ENCODE peak calls at places on chromosome 13, in five cellular contexts. G is coronary artery, L is HFFc6, C is fibroblast of mammary gland, B is pancreas. U is an unnamed sample.

GRCh38 chr13:27043013-27043412 is 128.6 kb downstream of the USP12 start:
- DNase-seq in G (no peak), L (peak), C (peak), B (no peak), U (peak)

GRCh38 chr13:106173346-106173745 is 362.1 kb downstream of the EFNB2 start:
- DNase-seq in G (no peak), L (no peak), C (no peak), B (no peak), U (no peak)

GRCh38 chr13:27450921-27451461 is 627 bp upstream of the MTIF3 start:
- DNase-seq in G (no peak), L (peak), C (peak), B (peak), U (no peak)

GRCh38 chr13:106449096-106449495 is 86.4 kb downstream of the EFNB2 start:
- DNase-seq in G (no peak), L (no peak), C (no peak), B (no peak), U (peak)

GRCh38 chr13:60411983-60412382 is 15.0 kb downstream of the TDRD3 start:
- DNase-seq in G (no peak), L (no peak), C (no peak), B (no peak), U (no peak)

GRCh38 chr13:52599037-52599852 is 43.0 kb upstream of the HNRNPA1L2 start:
- DNase-seq in G (no peak), L (peak), C (peak), B (no peak), U (no peak)

GRCh38 chr13:45231722-45232121 is 30.9 kb upstream of the KCTD4 start:
- DNase-seq in G (no peak), L (peak), C (peak), B (no peak), U (no peak)

GRCh38 chr13:75333103-75333502 is 148.9 kb downstream of the TBC1D4 start:
- DNase-seq in G (no peak), L (no peak), C (no peak), B (no peak), U (no peak)

GRCh38 chr13:105979586-105979985 is 555.9 kb downstream of the EFNB2 start:
- DNase-seq in G (no peak), L (no peak), C (no peak), B (peak), U (no peak)

GRCh38 chr13:103188688-103189326 is 122.6 kb upstream of the SLC10A2 start:
- DNase-seq in G (no peak), L (no peak), C (peak), B (no peak), U (no peak)

GRCh38 chr13:48125794-48126228 is 30.9 kb upstream of the MED4 start:
- DNase-seq in G (no peak), L (no peak), C (peak), B (no peak), U (no peak)

DNA sequence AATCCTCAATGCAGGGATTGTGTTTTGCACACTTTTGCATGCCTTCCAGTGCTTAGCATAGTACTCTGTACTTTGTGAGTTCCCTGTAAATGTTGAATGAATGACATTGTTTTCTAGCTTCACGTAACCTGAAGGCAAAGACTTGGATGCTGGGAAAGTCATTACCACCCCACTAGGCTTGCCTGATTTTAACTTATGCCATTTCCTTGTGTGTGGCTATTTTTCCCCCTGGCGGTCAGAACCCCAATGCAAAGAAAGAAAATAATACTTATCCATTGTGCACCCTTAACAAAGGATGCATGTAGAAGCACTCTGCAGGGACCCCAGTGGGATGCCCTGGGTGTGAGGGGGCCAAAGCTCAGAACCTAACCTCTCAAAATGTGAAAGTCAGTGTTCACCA is 1.2 kb upstream of the ENOX1 start:
- DNase-seq in G (no peak), L (peak), C (peak), B (no peak), U (no peak)
- TF ChIP-seq CTCF in G (no peak), L (peak), C (peak), B (no peak), U (peak)

GRCh38 chr13:109764045-109764444 is 22.3 kb downstream of the IRS2 start:
- DNase-seq in G (no peak), L (no peak), C (no peak), B (no peak), U (no peak)

GRCh38 chr13:109761695-109762094 is 24.7 kb downstream of the IRS2 start:
- DNase-seq in G (no peak), L (no peak), C (peak), B (no peak), U (no peak)

GRCh38 chr13:109762791-109763190 is 23.6 kb downstream of the IRS2 start:
- DNase-seq in G (no peak), L (no peak), C (no peak), B (no peak), U (peak)

GRCh38 chr13:109767023-109767422 is 19.4 kb downstream of the IRS2 start:
- DNase-seq in G (no peak), L (no peak), C (no peak), B (no peak), U (no peak)

GRCh38 chr13:109764474-109765292 is 21.7 kb downstream of the IRS2 start:
- DNase-seq in G (no peak), L (peak), C (peak), B (no peak), U (no peak)
- TF ChIP-seq CTCF in G (no peak), L (peak), C (peak), B (no peak), U (no peak)

GRCh38 chr13:110107568-110108347 is 199.2 kb downstream of the COL4A1 start:
- DNase-seq in G (peak), L (no peak), C (no peak), B (no peak), U (no peak)
- TF ChIP-seq CTCF in G (no peak), L (peak), C (peak), B (no peak), U (peak)

DNA sequence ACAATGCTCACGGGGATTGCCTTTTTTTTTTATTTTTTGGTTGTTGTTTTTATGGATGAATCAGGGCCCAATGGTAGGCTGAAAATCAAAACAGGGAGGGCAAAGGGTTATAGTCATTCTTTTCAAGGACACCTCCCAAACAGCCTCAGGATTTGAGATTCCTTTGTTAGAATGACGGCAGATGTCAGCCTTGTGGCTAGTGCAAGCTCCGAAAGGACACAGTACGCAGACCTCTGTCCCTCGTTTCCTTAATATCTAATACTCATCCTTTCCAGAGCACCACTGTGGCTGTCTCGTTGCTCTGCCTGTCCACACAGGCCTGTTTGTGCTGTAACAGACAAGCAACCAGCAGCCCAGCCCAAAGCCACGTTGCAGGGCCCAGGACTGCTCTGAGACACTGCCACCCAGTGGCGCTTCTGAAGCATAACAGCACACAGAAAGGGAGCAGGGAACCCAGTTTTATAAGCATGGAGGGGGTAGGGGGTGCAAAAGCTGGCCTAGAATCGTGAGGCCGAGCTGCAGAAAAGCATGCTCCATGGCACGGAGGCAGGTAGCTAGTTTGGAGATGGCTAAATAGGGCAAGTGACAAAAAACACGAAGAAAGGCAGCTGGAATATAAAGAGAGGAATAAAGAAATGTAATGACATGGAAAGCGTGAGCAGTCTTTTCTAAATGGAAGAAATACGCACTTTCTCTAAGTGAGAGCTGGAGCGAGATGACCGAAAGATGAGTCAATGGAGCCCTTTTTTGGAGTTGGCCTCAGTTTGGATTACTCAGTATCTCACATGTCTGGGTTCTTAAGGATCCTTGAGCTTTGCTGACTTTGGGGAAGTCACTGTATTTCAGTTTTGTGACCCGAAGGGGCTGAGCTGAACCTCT is 40.7 kb upstream of the MEDAG start:
- DNase-seq in G (peak), L (peak), C (peak), B (peak), U (peak)
- TF ChIP-seq CTCF in G (peak), L (peak), C (peak), B (peak), U (peak)

GRCh38 chr13:65660696-65661095 is 1569.4 kb downstream of the PCDH9 start:
- DNase-seq in G (no peak), L (no peak), C (peak), B (no peak), U (no peak)

GRCh38 chr13:65653548-65654078 is 1576.5 kb downstream of the PCDH9 start:
- DNase-seq in G (no peak), L (no peak), C (no peak), B (no peak), U (no peak)

GRCh38 chr13:65656740-65657329 is 1573.3 kb downstream of the PCDH9 start:
- DNase-seq in G (no peak), L (no peak), C (peak), B (no peak), U (no peak)
- TF ChIP-seq CTCF in G (peak), L (peak), C (peak), B (no peak), U (peak)

DNA sequence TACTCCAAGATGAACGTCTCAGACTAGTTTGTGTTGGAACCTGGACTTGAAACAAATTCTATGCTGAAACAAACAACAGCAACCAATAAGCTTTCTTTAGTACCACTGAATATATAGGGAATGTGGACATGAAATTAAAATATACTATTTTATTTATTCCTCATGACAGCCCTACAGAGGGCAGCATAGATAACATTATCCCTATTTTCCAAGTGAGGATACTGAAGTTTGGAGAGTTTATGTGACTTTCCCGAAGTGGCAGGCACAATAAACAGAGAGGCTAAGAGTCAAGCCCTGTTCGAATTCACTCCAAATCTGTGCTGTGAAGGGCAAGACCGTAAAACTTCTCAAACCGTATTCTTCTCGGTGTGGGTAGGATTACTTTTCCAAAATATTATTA is 509.9 kb upstream of the GPC6 start:
- DNase-seq in G (no peak), L (peak), C (peak), B (no peak), U (no peak)
- TF ChIP-seq CTCF in G (peak), L (peak), C (peak), B (no peak), U (peak)

DNA sequence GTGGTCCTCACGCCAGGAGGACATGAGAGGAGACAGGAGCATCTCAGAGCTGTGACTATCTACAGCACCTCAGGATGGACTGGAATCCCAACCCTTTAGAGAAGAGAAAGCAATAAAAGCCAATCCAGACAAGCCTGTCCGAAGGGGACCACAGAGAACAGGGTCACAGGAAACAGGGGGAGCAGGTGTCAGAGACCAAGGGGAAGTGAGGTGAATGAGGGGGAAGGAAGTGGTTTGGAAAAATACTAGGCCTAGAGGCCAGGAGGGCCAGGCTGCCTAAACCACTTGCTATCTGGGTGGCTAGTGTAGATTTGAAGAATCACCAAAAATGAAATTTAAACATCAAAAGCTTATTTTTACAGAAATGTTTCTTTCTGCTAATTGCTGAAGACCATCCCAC is 16.2 kb downstream of the TMTC4 start:
- DNase-seq in G (no peak), L (no peak), C (no peak), B (no peak), U (no peak)
- TF ChIP-seq CTCF in G (no peak), L (no peak), C (no peak), B (no peak), U (no peak)

GRCh38 chr13:42360046-42360445 is 88.1 kb downstream of the AKAP11 start:
- DNase-seq in G (no peak), L (no peak), C (no peak), B (no peak), U (no peak)

GRCh38 chr13:42355118-42355840 is 83.3 kb downstream of the AKAP11 start:
- DNase-seq in G (no peak), L (no peak), C (no peak), B (no peak), U (no peak)

GRCh38 chr13:42355841-42356575 is 84.1 kb downstream of the AKAP11 start:
- DNase-seq in G (no peak), L (no peak), C (no peak), B (no peak), U (no peak)

GRCh38 chr13:42350141-42350540 is 78.2 kb downstream of the AKAP11 start:
- DNase-seq in G (no peak), L (no peak), C (no peak), B (no peak), U (no peak)

GRCh38 chr13:42354246-42355117 is 82.5 kb downstream of the AKAP11 start:
- DNase-seq in G (no peak), L (peak), C (peak), B (no peak), U (no peak)
- TF ChIP-seq CTCF in G (no peak), L (no peak), C (peak), B (no peak), U (peak)

GRCh38 chr13:51148952-51149573 is 38.0 kb upstream of the C13orf42 start:
- DNase-seq in G (no peak), L (peak), C (peak), B (peak), U (peak)
- TF ChIP-seq CTCF in G (no peak), L (peak), C (peak), B (no peak), U (peak)

GRCh38 chr13:50917572-50917971 is 8.0 kb downstream of the RNASEH2B start:
- DNase-seq in G (no peak), L (no peak), C (no peak), B (no peak), U (no peak)

GRCh38 chr13:50916701-50917184 is 7.2 kb downstream of the RNASEH2B start:
- DNase-seq in G (no peak), L (no peak), C (no peak), B (no peak), U (no peak)

GRCh38 chr13:50914848-50915247 is 5.3 kb downstream of the RNASEH2B start:
- DNase-seq in G (no peak), L (no peak), C (peak), B (no peak), U (no peak)

GRCh38 chr13:50914301-50914700 is 4.7 kb downstream of the RNASEH2B start:
- DNase-seq in G (no peak), L (no peak), C (peak), B (no peak), U (no peak)

GRCh38 chr13:50915562-50915961 is 6.0 kb downstream of the RNASEH2B start:
- DNase-seq in G (no peak), L (no peak), C (no peak), B (no peak), U (no peak)
- TF ChIP-seq CTCF in G (no peak), L (peak), C (no peak), B (no peak), U (no peak)

U was measured in osteocyte.